ENCODE peak calls at places on chromosomes 12 and 14, in six cellular contexts. Z is foreskin fibroblast; F is NCI-H1694; J is stimulated activated CD4-positive, alpha-beta T cell treated with anti-CD3 and anti-CD28 coated beads, TNF-alpha, amount 100 ng/mL, for 1 hour; S is HCT116; P is suprapubic skin. E is an unnamed sample.

GRCh38 chr12:16658699-16659098 is 52.7 kb upstream of the LMO3 start:
- DNase-seq in Z (no peak), F (no peak), J (no peak), S (no peak), P (no peak), E (no peak)

GRCh38 chr14:97177635-97178034 is 380.5 kb downstream of the VRK1 start:
- DNase-seq in Z (no peak), F (no peak), J (no peak), S (no peak), P (no peak), E (no peak)

GRCh38 chr12:130468700-130469245 is 131.1 kb downstream of the PIWIL1 start:
- DNase-seq in Z (no peak), F (no peak), J (no peak), S (no peak), P (no peak), E (no peak)

GRCh38 chr14:20781805-20782204 is 737 bp downstream of the RNASE6 start:
- DNase-seq in Z (no peak), F (no peak), J (no peak), S (no peak), P (no peak), E (no peak)

GRCh38 chr12:1881936-1882335 is 36.5 kb downstream of the CACNA2D4 start:
- DNase-seq in Z (no peak), F (no peak), J (no peak), S (no peak), P (no peak), E (no peak)

GRCh38 chr12:124470806-124471205 is 96.6 kb downstream of the NCOR2 start:
- DNase-seq in Z (no peak), F (no peak), J (no peak), S (no peak), P (no peak), E (no peak)

GRCh38 chr12:1644523-1645438 is 15.8 kb downstream of the WNT5B start:
- DNase-seq in Z (peak; percentile 80), F (peak; percentile 93), J (no peak), S (no peak), P (no peak), E (no peak)

GRCh38 chr14:34365309-34365915 is 96.6 kb downstream of the SPTSSA start:
- DNase-seq in Z (peak; percentile 2), F (no peak), J (no peak), S (no peak), P (no peak), E (no peak)

GRCh38 chr14:90091393-90091792 is 29.6 kb downstream of the KCNK13 start:
- DNase-seq in Z (peak; percentile 28), F (peak; percentile 97), J (no peak), S (no peak), P (no peak), E (no peak)

GRCh38 chr12:115761784-115762183 is 515.7 kb downstream of the MED13L start:
- DNase-seq in Z (no peak), F (no peak), J (no peak), S (no peak), P (no peak), E (no peak)

GRCh38 chr14:48275301-48275700 is 599.9 kb upstream of the MDGA2 start:
- DNase-seq in Z (no peak), F (no peak), J (no peak), S (no peak), P (no peak), E (no peak)

GRCh38 chr12:125014526-125014925 is 21.1 kb downstream of the BRI3BP start:
- DNase-seq in Z (no peak), F (no peak), J (no peak), S (no peak), P (no peak), E (no peak)

GRCh38 chr12:45981075-45981837 is 9.1 kb downstream of the SCAF11 start:
- DNase-seq in Z (no peak), F (no peak), J (no peak), S (no peak), P (no peak), E (no peak)

GRCh38 chr12:19035552-19035951 is 94.0 kb upstream of the PLEKHA5 start:
- DNase-seq in Z (peak; percentile 70), F (no peak), J (no peak), S (no peak), P (no peak), E (no peak)

GRCh38 chr14:70714055-70714550 is 72.4 kb downstream of the TTC9 start:
- DNase-seq in Z (peak; percentile 28), F (peak; percentile 90), J (peak; percentile 24), S (peak; percentile 54), P (no peak), E (no peak)

GRCh38 chr12:89245090-89245489 is 107.2 kb downstream of the DUSP6 start:
- DNase-seq in Z (no peak), F (no peak), J (peak; percentile 6), S (no peak), P (no peak), E (no peak)

GRCh38 chr12:34107016-34107415 is 84.7 kb downstream of the ALG10 start:
- DNase-seq in Z (no peak), F (no peak), J (no peak), S (no peak), P (no peak), E (no peak)

GRCh38 chr12:123063535-123063934 is 83.1 kb downstream of the ARL6IP4 start:
- DNase-seq in Z (no peak), F (peak; percentile 59), J (no peak), S (no peak), P (no peak), E (no peak)

GRCh38 chr12:51370667-51371066 is 20.5 kb downstream of the GALNT6 start:
- DNase-seq in Z (no peak), F (no peak), J (no peak), S (no peak), P (no peak), E (no peak)

GRCh38 chr14:77140343-77140936 is 1.2 kb downstream of the ZDHHC22 start:
- DNase-seq in Z (no peak), F (no peak), J (no peak), S (no peak), P (no peak), E (no peak)

GRCh38 chr14:76918751-76919421 is 92.7 kb downstream of the LRRC74A start:
- DNase-seq in Z (peak; percentile 99), F (peak; percentile 84), J (no peak), S (peak; percentile 73), P (peak; percentile 96), E (no peak)

GRCh38 chr12:108063192-108063591 is 65.9 kb upstream of the WSCD2 start:
- DNase-seq in Z (no peak), F (peak; percentile 4), J (no peak), S (peak; percentile 35), P (no peak), E (no peak)